ENCODE peak calls at places on chromosomes 2 and 18, in five cellular contexts. One of them, this sample, is unnamed.

GRCh38 chr2:60844105-60844504 is 37.3 kb upstream of the REL start:
- DNase-seq in HepG2: no peak
- DNase-seq in A549: no peak
- DNase-seq in GM12878: no peak
- DNase-seq in K562: no peak
- DNase-seq in this sample: no peak

GRCh38 chr2:96537066-96537733 is 648 bp downstream of the ARID5A start:
- DNase-seq in HepG2: no peak
- DNase-seq in A549: no peak
- DNase-seq in GM12878: peak; percentile 66
- DNase-seq in K562: peak; percentile 46
- DNase-seq in this sample: no peak

GRCh38 chr18:22172594-22173049 is 3.2 kb downstream of the GATA6 start:
- DNase-seq in HepG2: no peak
- DNase-seq in A549: no peak
- DNase-seq in GM12878: no peak
- DNase-seq in K562: no peak
- DNase-seq in this sample: no peak

GRCh38 chr2:179543361-179543901 is 278.8 kb upstream of the SESTD1 start:
- DNase-seq in HepG2: peak; percentile 100
- DNase-seq in A549: no peak
- DNase-seq in GM12878: no peak
- DNase-seq in K562: no peak
- DNase-seq in this sample: no peak

GRCh38 chr2:88857951-88858406 is 166.5 kb downstream of the RPIA start:
- DNase-seq in HepG2: no peak
- DNase-seq in A549: no peak
- DNase-seq in GM12878: no peak
- DNase-seq in K562: no peak
- DNase-seq in this sample: no peak

GRCh38 chr2:74919827-74920226 is 38.6 kb upstream of the POLE4 start:
- DNase-seq in HepG2: peak; percentile 31
- DNase-seq in A549: peak; percentile 82
- DNase-seq in GM12878: no peak
- DNase-seq in K562: peak; percentile 82
- DNase-seq in this sample: peak; percentile 57

GRCh38 chr2:216687646-216688045 is 7.7 kb downstream of the IGFBP5 start:
- DNase-seq in HepG2: peak; percentile 13
- DNase-seq in A549: peak; percentile 47
- DNase-seq in GM12878: no peak
- DNase-seq in K562: peak; percentile 54
- DNase-seq in this sample: no peak

GRCh38 chr2:147711031-147711430 is 133.8 kb upstream of the ACVR2A start:
- DNase-seq in HepG2: no peak
- DNase-seq in A549: no peak
- DNase-seq in GM12878: no peak
- DNase-seq in K562: no peak
- DNase-seq in this sample: no peak

GRCh38 chr2:150271952-150272351 is 215.5 kb downstream of the RND3 start:
- DNase-seq in HepG2: no peak
- DNase-seq in A549: no peak
- DNase-seq in GM12878: no peak
- DNase-seq in K562: no peak
- DNase-seq in this sample: no peak

GRCh38 chr2:228094377-228094921 is 87.0 kb downstream of the SPHKAP start:
- DNase-seq in HepG2: no peak
- DNase-seq in A549: no peak
- DNase-seq in GM12878: no peak
- DNase-seq in K562: no peak
- DNase-seq in this sample: no peak

GRCh38 chr18:79717555-79718074 is 38.0 kb downstream of the CTDP1 start:
- DNase-seq in HepG2: no peak
- DNase-seq in A549: no peak
- DNase-seq in GM12878: no peak
- DNase-seq in K562: no peak
- DNase-seq in this sample: no peak

GRCh38 chr2:58428553-58429284 is 187.6 kb upstream of the FANCL start:
- DNase-seq in HepG2: no peak
- DNase-seq in A549: peak; percentile 21
- DNase-seq in GM12878: no peak
- DNase-seq in K562: no peak
- DNase-seq in this sample: peak; percentile 82

GRCh38 chr2:101587251-101587650 is 110.3 kb upstream of the MAP4K4 start:
- DNase-seq in HepG2: no peak
- DNase-seq in A549: no peak
- DNase-seq in GM12878: no peak
- DNase-seq in K562: no peak
- DNase-seq in this sample: no peak

GRCh38 chr18:36295880-36296301 is 1.6 kb upstream of the FHOD3 start:
- DNase-seq in HepG2: no peak
- DNase-seq in A549: no peak
- DNase-seq in GM12878: no peak
- DNase-seq in K562: no peak
- DNase-seq in this sample: no peak

GRCh38 chr18:77099501-77100370 is 32.8 kb downstream of the MBP start:
- DNase-seq in HepG2: no peak
- DNase-seq in A549: no peak
- DNase-seq in GM12878: no peak
- DNase-seq in K562: no peak
- DNase-seq in this sample: no peak

GRCh38 chr2:8475349-8476045 is 206.4 kb upstream of the ID2 start:
- DNase-seq in HepG2: no peak
- DNase-seq in A549: no peak
- DNase-seq in GM12878: peak; percentile 77
- DNase-seq in K562: no peak
- DNase-seq in this sample: no peak

GRCh38 chr2:135113322-135113721 is 61.2 kb downstream of the RAB3GAP1 start:
- DNase-seq in HepG2: no peak
- DNase-seq in A549: no peak
- DNase-seq in GM12878: no peak
- DNase-seq in K562: no peak
- DNase-seq in this sample: no peak

GRCh38 chr2:131394147-131394931 is 30.4 kb upstream of the RAB6D start:
- DNase-seq in HepG2: peak; percentile 14
- DNase-seq in A549: no peak
- DNase-seq in GM12878: no peak
- DNase-seq in K562: peak; percentile 50
- DNase-seq in this sample: peak; percentile 73

GRCh38 chr2:11750422-11750821 is 4.0 kb downstream of the LPIN1 start:
- DNase-seq in HepG2: no peak
- DNase-seq in A549: no peak
- DNase-seq in GM12878: peak; percentile 70
- DNase-seq in K562: no peak
- DNase-seq in this sample: no peak

GRCh38 chr2:172093416-172094318 is 8.4 kb downstream of the DLX1 start:
- DNase-seq in HepG2: no peak
- DNase-seq in A549: no peak
- DNase-seq in GM12878: no peak
- DNase-seq in K562: no peak
- DNase-seq in this sample: no peak

GRCh38 chr2:172096661-172097547 is 5.8 kb downstream of the DLX2 start:
- DNase-seq in HepG2: no peak
- DNase-seq in A549: no peak
- DNase-seq in GM12878: no peak
- DNase-seq in K562: no peak
- DNase-seq in this sample: no peak

GRCh38 chr2:172095905-172096660 is 6.6 kb downstream of the DLX2 start:
- DNase-seq in HepG2: no peak
- DNase-seq in A549: no peak
- DNase-seq in GM12878: no peak
- DNase-seq in K562: no peak
- DNase-seq in this sample: peak; percentile 72

GRCh38 chr2:172094319-172095145 is 8.2 kb downstream of the DLX2 start:
- DNase-seq in HepG2: no peak
- DNase-seq in A549: peak; percentile 43
- DNase-seq in GM12878: no peak
- DNase-seq in K562: no peak
- DNase-seq in this sample: peak; percentile 81

GRCh38 chr2:172095146-172095904 is 7.4 kb downstream of the DLX2 start:
- DNase-seq in HepG2: no peak
- DNase-seq in A549: peak; percentile 62
- DNase-seq in GM12878: no peak
- DNase-seq in K562: no peak
- DNase-seq in this sample: peak; percentile 80
- TF ChIP-seq KDM1A in HepG2: no peak
- TF ChIP-seq KDM1A in A549: no peak
- TF ChIP-seq KDM1A in GM12878: no peak
- TF ChIP-seq KDM1A in K562: no peak
- TF ChIP-seq KDM1A in this sample: no peak

GRCh38 chr2:189379287-189379630 is 62.0 kb upstream of the WDR75 start:
- DNase-seq in HepG2: no peak
- DNase-seq in A549: no peak
- DNase-seq in GM12878: no peak
- DNase-seq in K562: no peak
- DNase-seq in this sample: peak; percentile 9
- TF ChIP-seq EP300 in HepG2: no peak
- TF ChIP-seq EP300 in A549: peak; percentile 28
- TF ChIP-seq EP300 in GM12878: no peak
- TF ChIP-seq EP300 in K562: no peak
- TF ChIP-seq EP300 in this sample: no peak

GRCh38 chr2:239372835-239373234 is 28.0 kb downstream of the HDAC4 start:
- DNase-seq in HepG2: no peak
- DNase-seq in A549: no peak
- DNase-seq in GM12878: no peak
- DNase-seq in K562: no peak
- DNase-seq in this sample: peak; percentile 36
- TF ChIP-seq KDM1A in HepG2: no peak
- TF ChIP-seq KDM1A in A549: no peak
- TF ChIP-seq KDM1A in GM12878: no peak
- TF ChIP-seq KDM1A in K562: no peak
- TF ChIP-seq KDM1A in this sample: no peak

DNA sequence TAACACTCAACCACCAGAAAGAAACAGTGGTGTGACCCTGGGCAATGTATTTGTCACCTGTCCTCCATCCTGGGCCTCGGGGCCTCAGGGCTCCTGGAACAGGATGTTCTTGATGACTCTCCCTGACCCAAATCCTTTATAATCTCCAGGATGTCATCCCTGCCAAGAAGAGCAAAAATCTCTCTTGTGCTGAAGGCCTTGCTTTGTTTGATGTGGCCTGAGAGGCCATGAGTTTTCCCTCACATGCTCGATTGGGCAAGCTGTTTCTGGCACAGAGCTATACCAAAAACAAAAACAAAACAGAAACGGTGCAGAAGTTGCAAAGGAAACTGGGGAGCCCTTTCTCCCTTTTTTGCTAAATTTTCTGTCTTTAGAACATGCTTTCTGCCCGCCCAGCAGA is 35.7 kb upstream of the ST3GAL5 start:
- DNase-seq in HepG2: no peak
- DNase-seq in A549: no peak
- DNase-seq in GM12878: no peak
- DNase-seq in K562: no peak
- DNase-seq in this sample: no peak
- TF ChIP-seq EP300 in HepG2: no peak
- TF ChIP-seq EP300 in A549: peak; percentile 62
- TF ChIP-seq EP300 in GM12878: no peak
- TF ChIP-seq EP300 in K562: no peak
- TF ChIP-seq EP300 in this sample: no peak

DNA sequence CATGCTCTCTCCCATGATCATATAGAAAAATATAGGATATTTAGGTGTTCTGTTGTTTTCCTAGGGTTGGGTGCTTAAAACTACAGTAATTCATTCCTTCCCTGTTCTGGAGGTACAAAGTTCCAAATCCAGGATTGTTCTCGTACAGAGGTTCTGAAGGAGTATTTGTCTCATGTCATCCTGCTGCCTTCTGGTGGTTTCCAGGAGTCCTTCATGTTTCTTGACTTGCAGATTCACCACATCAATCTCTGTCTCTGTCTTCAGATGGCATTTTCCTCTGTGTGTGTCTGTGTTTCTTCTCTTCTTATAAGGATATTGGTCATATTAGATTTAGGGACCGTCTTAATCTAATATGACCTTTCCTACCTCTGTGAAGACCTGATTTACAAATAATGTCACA is 397.9 kb downstream of the NYAP2 start:
- DNase-seq in HepG2: no peak
- DNase-seq in A549: no peak
- DNase-seq in GM12878: no peak
- DNase-seq in K562: no peak
- DNase-seq in this sample: no peak
- TF ChIP-seq KDM1A in HepG2: no peak
- TF ChIP-seq KDM1A in A549: no peak
- TF ChIP-seq KDM1A in GM12878: no peak
- TF ChIP-seq KDM1A in K562: no peak
- TF ChIP-seq KDM1A in this sample: no peak

DNA sequence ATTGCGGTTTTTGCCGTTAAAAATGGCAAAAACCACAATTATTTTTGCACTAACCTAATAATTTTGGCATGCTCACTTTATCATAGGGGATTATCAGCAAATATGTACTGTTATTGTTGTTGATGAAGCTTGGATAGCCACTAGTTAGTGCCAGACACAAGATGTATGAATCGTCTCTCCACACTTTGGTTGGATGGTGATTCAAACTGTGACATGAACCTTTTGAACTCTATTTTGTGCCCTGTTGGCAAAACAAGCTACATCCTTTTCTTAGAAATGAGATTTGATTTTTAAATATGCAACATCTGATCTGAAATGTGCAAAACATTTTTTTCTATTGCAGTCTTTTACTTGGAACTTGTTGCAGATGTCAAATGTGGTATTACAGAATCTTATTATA is 48.8 kb upstream of the DTNB start:
- DNase-seq in HepG2: no peak
- DNase-seq in A549: no peak
- DNase-seq in GM12878: no peak
- DNase-seq in K562: no peak
- DNase-seq in this sample: no peak
- TF ChIP-seq EP300 in HepG2: no peak
- TF ChIP-seq EP300 in A549: no peak
- TF ChIP-seq EP300 in GM12878: no peak
- TF ChIP-seq EP300 in K562: no peak
- TF ChIP-seq EP300 in this sample: no peak

DNA sequence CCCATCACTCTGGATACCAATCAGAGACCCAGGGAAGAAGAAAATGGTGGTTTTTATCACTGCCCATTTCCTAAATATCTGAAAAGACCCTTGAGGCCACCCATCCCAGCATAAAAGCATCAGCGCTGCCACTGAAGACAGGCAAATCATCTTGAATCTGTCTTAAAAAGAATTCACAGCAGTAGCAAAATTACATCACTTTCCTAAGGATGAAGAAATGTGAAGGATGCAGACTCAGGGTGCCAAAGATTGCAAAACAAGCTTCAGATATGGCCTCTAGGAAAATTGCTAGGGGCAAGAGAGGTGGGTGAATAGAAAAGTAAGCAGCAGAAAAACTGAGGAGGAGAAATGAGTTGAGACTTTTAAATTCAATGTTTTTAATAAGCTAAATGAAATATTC is 70.0 kb downstream of the SLC25A12 start:
- DNase-seq in HepG2: no peak
- DNase-seq in A549: no peak
- DNase-seq in GM12878: no peak
- DNase-seq in K562: no peak
- DNase-seq in this sample: no peak
- TF ChIP-seq KDM1A in HepG2: no peak
- TF ChIP-seq KDM1A in A549: no peak
- TF ChIP-seq KDM1A in GM12878: no peak
- TF ChIP-seq KDM1A in K562: no peak
- TF ChIP-seq KDM1A in this sample: no peak